ENCODE peak calls at places on chromosomes 5 and 9, in four cellular contexts. X is HepG2, C is GM12878, Y is K562. Z is an unnamed sample.

GRCh38 chr9:134154262-134154701 is 10.1 kb downstream of the RNU6ATAC start:
- DNase-seq in C (no peak), Y (no peak), X (no peak), Z (no peak)

GRCh38 chr5:181245427-181246275 is 1.9 kb upstream of the RACK1 start:
- DNase-seq in Y (peak), C (no peak), X (no peak), Z (no peak)

GRCh38 chr5:168215646-168216045 is 75.8 kb upstream of the WWC1 start:
- DNase-seq in X (no peak), C (no peak), Y (no peak), Z (no peak)

GRCh38 chr9:78314953-78315870 is 18.3 kb downstream of the PSAT1 start:
- DNase-seq in X (no peak), C (no peak), Y (no peak), Z (no peak)

GRCh38 chr9:92738661-92739081 is 26.0 kb downstream of the BICD2 start:
- DNase-seq in X (no peak), C (no peak), Y (no peak), Z (no peak)

GRCh38 chr5:83711982-83712601 is 8.6 kb downstream of the HAPLN1 start:
- DNase-seq in C (no peak), X (peak), Y (peak), Z (peak)

GRCh38 chr5:103808464-103809106 is 246.0 kb upstream of the NUDT12 start:
- DNase-seq in Y (peak), X (peak), C (no peak), Z (peak)

GRCh38 chr5:43627028-43627427 is 24.0 kb downstream of the NNT start:
- DNase-seq in Y (peak), C (no peak), X (peak), Z (peak)

GRCh38 chr9:4442806-4443205 is 47.5 kb upstream of the SLC1A1 start:
- DNase-seq in X (no peak), Y (no peak), C (no peak), Z (no peak)

GRCh38 chr9:4443439-4443838 is 46.8 kb upstream of the SLC1A1 start:
- DNase-seq in Y (no peak), C (no peak), X (no peak), Z (no peak)
- TF ChIP-seq SP1 in Y (no peak), C (no peak), X (no peak), Z (no peak)

DNA sequence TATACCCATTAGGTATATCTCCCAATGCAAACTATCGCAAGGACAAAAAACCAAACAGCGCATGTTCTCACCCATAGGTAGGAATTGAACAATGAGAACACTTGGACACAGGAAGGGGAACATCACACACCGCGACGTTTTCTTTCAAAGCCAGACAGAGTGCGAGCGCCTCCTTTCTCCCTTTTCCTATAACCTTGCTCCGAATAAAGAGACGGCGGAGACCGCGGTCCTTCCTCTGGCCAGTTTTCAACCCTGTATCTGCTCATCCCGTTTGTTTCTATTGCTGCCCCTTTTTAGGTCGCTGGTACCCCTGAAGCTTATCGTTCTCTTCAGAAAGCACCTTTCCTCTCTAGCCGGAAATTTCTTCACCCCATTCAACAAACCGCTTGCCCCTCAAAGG is 1.3 kb downstream of the LVRN start:
- DNase-seq in X (no peak), C (no peak), Y (no peak), Z (no peak)
- TF ChIP-seq FOXM1 in X (no peak), C (no peak), Y (no peak), Z (no peak)

DNA sequence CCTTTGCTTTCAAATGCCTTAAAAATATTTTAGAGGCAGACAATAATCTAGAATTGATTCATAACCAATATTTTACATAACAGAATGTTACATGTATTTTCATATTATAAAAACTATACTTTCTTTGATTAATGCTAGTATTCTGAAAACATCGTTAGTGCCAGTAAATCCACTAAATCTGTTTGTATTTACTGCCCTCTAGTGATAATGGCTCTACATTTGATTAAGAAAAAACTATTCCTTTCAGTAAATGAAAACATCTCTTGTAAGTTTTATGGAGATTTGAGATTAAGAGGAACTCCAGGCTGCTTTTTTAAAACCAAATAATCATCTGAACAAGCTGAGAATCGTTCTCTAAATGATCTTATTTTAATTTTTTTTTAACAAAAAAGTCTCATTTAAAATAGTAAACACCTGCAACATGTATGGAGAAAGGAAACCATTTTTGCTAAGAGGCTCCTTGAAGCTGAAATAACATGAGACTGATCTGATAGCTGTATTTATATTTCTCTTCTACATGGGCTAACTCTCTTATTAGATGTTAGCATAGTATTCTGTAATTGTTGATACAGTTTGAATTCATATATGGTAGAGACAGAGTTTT is 424.7 kb downstream of the RAB3C start:
- DNase-seq in Y (peak), X (no peak), C (no peak), Z (no peak)
- TF ChIP-seq SP1 in Y (no peak), X (no peak), C (no peak), Z (no peak)

DNA sequence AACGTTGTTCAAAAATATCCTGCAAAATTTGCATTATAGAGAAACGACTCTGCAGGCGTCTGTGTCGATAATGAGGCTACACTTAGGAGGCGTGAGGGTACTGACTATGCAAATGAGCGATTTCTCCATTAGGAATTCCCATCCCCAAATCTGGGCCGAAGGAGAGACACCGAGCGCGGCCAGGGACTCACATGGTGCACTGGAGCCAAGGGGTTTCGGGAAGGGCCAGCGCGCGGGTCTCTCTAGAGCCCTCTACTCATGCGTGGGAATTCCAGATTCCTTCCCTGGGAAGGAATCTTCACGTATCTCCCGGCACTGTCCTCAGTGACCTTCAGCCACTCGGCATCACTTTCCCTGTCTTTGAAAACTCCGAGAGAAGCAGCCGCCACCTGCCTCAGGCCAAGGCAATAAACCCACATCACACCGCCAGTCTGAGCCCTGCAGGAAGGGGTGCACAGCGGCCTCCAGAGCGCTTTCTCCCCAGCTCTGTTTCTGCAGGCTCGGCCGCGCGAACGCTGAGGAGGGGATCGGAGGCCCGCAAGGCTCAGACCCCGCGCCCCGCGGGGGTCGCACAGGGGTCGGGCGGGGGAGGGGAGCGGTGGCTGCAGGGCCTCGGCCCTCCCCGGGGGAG is 653 bp upstream of the DENND4C start:
- DNase-seq in C (no peak), Y (peak), X (peak), Z (peak)
- TF ChIP-seq FOXM1 in C (no peak), Y (no peak), X (no peak), Z (no peak)

DNA sequence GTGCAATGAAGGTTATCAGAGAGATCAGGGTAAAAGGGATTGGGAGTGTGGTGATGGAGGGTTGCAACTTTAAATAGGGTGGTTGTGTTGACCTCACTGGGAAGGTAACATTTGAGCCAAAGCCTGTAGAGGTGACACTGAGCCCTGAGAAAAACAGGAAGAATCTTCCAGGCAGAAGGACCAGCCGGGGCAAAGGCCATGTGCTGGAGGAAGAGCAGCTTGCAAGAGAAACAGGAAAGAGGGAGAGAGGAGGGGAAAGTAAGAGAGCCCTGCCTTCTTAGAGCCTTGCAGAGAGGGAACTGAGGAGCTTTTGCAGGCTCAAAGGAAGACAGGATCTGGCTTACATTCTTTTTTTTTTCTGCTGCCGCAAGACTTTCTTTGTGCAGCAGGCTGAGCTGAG is 17.4 kb downstream of the C9orf153 start:
- DNase-seq in X (no peak), C (no peak), Y (no peak), Z (no peak)
- TF ChIP-seq SP1 in X (no peak), C (no peak), Y (no peak), Z (no peak)

DNA sequence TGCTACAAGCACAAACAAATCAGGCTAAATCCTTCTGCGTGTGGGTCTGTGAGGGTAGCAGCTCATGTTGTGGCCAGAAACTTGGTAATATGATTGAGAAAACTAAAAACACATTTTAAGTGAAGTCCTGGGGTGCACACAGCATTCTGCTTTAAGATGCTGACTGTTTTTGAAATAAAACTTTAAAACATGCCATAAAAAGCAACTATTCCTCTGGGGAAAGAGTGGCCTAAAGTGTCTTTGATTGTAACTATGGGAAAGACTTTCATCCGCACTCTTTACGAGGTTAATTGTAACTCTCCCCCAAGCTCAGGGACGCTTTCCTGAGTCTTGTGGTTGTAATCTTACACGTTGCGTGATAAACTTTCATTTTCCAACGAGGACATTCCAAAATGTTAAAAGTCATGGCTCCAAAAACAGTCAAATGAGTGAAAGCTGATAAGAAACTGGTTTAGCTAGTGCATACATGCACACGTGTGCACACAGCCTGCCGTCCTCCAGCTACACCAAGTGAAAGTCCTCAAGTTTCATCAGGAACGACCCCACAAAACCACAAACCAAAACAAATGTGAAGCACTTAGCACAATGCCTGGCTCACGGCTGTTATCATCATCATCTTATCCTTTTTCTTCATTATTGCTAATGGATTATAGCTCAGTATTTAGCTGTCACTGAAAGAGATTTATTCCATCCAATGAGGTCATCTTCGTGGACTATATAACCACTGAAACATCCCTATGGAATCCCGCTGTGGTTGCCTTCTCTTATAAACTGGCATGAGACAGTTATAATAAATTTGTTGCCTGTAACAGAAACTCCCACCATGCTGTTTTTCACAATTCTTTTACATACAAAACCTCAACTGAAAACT is 56.4 kb downstream of the SAXO1 start:
- DNase-seq in X (no peak), C (no peak), Y (no peak), Z (peak)
- TF ChIP-seq FOXM1 in X (no peak), C (no peak), Y (no peak), Z (peak)

GRCh38 chr5:1926471-1927341 is 44.0 kb upstream of the IRX4 start:
- DNase-seq in X (no peak), Y (no peak), C (no peak), Z (no peak)
- TF ChIP-seq SP1 in X (no peak), Y (no peak), C (no peak), Z (no peak)